ENCODE peak calls at places on chromosomes 13 and 19, in eight cellular contexts. O, J, D, C, N, Z, L and I are unnamed samples. For H3K4me1, the result is how much of the 10 kb centered on the place peaks cover.

GRCh38 chr19:50496189-50497029 is 14.6 kb downstream of the JOSD2 start:
- DNase-seq in O (no peak), J (peak), D (no peak), C (no peak), N (peak), Z (no peak), L (no peak), I (no peak)

GRCh38 chr19:38224014-38224862 is at the start of gene DPF1:
- DNase-seq in O (no peak), J (no peak), D (no peak), C (peak), N (no peak), Z (no peak), L (no peak), I (peak)

GRCh38 chr19:44303976-44304568 is 753 bp downstream of the ZNF235 start:
- DNase-seq in O (peak), J (no peak), D (peak), C (peak), N (no peak), Z (no peak), L (no peak), I (no peak)

GRCh38 chr13:51292000-51292550 is 47.4 kb upstream of the SERPINE3 start:
- DNase-seq in O (no peak), J (no peak), D (no peak), C (no peak), N (no peak), Z (no peak), L (no peak), I (no peak)

GRCh38 chr13:98171806-98172569 is 5.1 kb downstream of the RNF113B start:
- DNase-seq in O (no peak), J (peak), D (no peak), C (peak), N (no peak), Z (peak), L (no peak), I (no peak)

GRCh38 chr13:98466634-98467236 is 110.2 kb downstream of the STK24 start:
- DNase-seq in O (no peak), J (no peak), D (no peak), C (peak), N (no peak), Z (no peak), L (no peak), I (no peak)

GRCh38 chr13:109180905-109181425 is 551.6 kb downstream of the MYO16 start:
- DNase-seq in O (no peak), J (no peak), D (no peak), C (peak), N (no peak), Z (no peak), L (no peak), I (no peak)

GRCh38 chr13:62014299-62014698 is 598.6 kb upstream of the PCDH20 start:
- DNase-seq in O (no peak), J (no peak), D (no peak), C (no peak), N (no peak), Z (no peak), L (no peak), I (no peak)

GRCh38 chr13:47545630-47546029 is 455.4 kb downstream of the SUCLA2 start:
- DNase-seq in O (no peak), J (no peak), D (no peak), C (no peak), N (no peak), Z (no peak), L (peak), I (no peak)

GRCh38 chr13:72698164-72698563 is 29.3 kb downstream of the MZT1 start:
- DNase-seq in O (no peak), J (no peak), D (no peak), C (no peak), N (no peak), Z (no peak), L (no peak), I (no peak)
- TF ChIP-seq CTCF in O (no peak), J (no peak), D (no peak), C (no peak), N (no peak), Z (no peak), L (no peak), I (no peak)

GRCh38 chr13:110308377-110309158 is 1.5 kb downstream of the COL4A2 start:
- DNase-seq in O (peak), J (peak), D (peak), C (peak), N (no peak), Z (no peak), L (peak), I (peak)
- H3K4me3 ChIP-seq in O (peak), J (peak), D (peak), C (no peak), N (peak), Z (peak), L (peak), I (no peak)

GRCh38 chr19:6057651-6058365 is 52.5 kb downstream of the RFX2 start:
- DNase-seq in O (no peak), J (no peak), D (peak), C (no peak), N (no peak), Z (no peak), L (peak), I (no peak)
- H3K4me1 ChIP-seq in O (under half), J (under half), D (under half), C (under half), N (half or more), Z (under half), L (under half), I (under half)

GRCh38 chr13:22175815-22176214 is 504.9 kb downstream of the FGF9 start:
- DNase-seq in O (no peak), J (no peak), D (no peak), C (no peak), N (no peak), Z (no peak), L (no peak), I (no peak)
- TF ChIP-seq CTCF in O (no peak), J (no peak), D (no peak), C (no peak), N (no peak), Z (no peak), L (no peak), I (no peak)

DNA sequence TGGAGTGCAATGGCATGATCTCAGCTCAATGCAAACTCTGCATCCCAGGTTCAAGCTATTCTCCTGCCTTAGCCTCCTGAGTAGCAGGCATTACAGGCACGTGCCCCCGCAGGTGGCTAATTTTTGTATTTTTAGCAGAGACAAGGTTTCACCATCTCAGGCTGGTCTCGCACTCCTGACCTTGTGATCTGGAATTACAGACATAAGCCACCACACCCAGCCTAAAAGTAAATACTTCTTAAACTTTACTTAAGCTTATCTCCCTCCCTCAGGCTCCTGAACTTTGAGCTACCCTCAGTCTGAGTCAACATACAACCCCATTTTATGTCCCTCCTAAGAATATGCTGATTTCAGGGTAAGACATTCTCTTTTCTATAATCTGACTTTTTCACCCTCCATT is 66.1 kb downstream of the ZNF486 start:
- DNase-seq in O (no peak), J (no peak), D (peak), C (no peak), N (no peak), Z (no peak), L (no peak), I (peak)
- H3K4me3 ChIP-seq in O (no peak), J (no peak), D (no peak), C (no peak), N (no peak), Z (no peak), L (no peak), I (no peak)